ENCODE peak calls at places on chromosomes 5 and 9, in seven cellular contexts. I is A549, L is HFFc6, W is tibial artery, Y is GM20000, V is retinal pigment epithelial cell, A is B cell. N is an unnamed sample.

GRCh38 chr5:78979899-78980298 is 5.2 kb downstream of the ARSB start:
- DNase-seq in I (no peak), L (no peak), W (no peak), Y (no peak), V (no peak), A (no peak), N (peak)

GRCh38 chr5:43287493-43287892 is 25.7 kb downstream of the HMGCS1 start:
- DNase-seq in I (no peak), L (no peak), W (no peak), Y (no peak), V (no peak), A (no peak), N (no peak)

GRCh38 chr9:97747201-97747965 is 50.2 kb upstream of the XPA start:
- DNase-seq in I (no peak), L (peak), W (no peak), Y (no peak), V (peak), A (no peak), N (no peak)

GRCh38 chr9:131580358-131580757 is 35.0 kb downstream of the PRRT1B start:
- DNase-seq in I (no peak), L (no peak), W (no peak), Y (no peak), V (no peak), A (no peak), N (no peak)

GRCh38 chr9:136143215-136144001 is 24.7 kb upstream of the TMEM250 start:
- DNase-seq in I (no peak), L (no peak), W (no peak), Y (no peak), V (no peak), A (no peak), N (peak)

GRCh38 chr5:9742848-9743247 is 112.7 kb upstream of the TAS2R1 start:
- DNase-seq in I (no peak), L (no peak), W (no peak), Y (no peak), V (no peak), A (no peak), N (no peak)

GRCh38 chr5:74772359-74772758 is 5.3 kb downstream of the NSA2 start:
- DNase-seq in I (no peak), L (no peak), W (no peak), Y (no peak), V (no peak), A (no peak), N (no peak)

GRCh38 chr9:81411961-81412360 is 277.4 kb downstream of the TLE1 start:
- DNase-seq in I (no peak), L (peak), W (no peak), Y (no peak), V (no peak), A (no peak), N (no peak)

GRCh38 chr5:25694805-25695204 is 1050.0 kb upstream of the CDH10 start:
- DNase-seq in I (no peak), L (no peak), W (no peak), Y (no peak), V (no peak), A (no peak), N (no peak)

GRCh38 chr5:26649000-26649399 is 389.4 kb downstream of the CDH9 start:
- DNase-seq in I (no peak), L (no peak), W (no peak), Y (no peak), V (no peak), A (no peak), N (no peak)

GRCh38 chr5:86463339-86463738 is 154.4 kb upstream of the COX7C start:
- DNase-seq in I (peak), L (no peak), W (no peak), Y (no peak), V (no peak), A (no peak), N (no peak)

GRCh38 chr9:3662671-3663070 is 136.9 kb upstream of the RFX3 start:
- DNase-seq in I (no peak), L (no peak), W (no peak), Y (no peak), V (no peak), A (no peak), N (no peak)

GRCh38 chr5:82365744-82366228 is 87.6 kb upstream of the RPS23 start:
- DNase-seq in I (no peak), L (peak), W (no peak), Y (no peak), V (no peak), A (no peak), N (no peak)

GRCh38 chr5:45038366-45038987 is 229.7 kb downstream of the MRPS30 start:
- DNase-seq in I (peak), L (no peak), W (no peak), Y (peak), V (no peak), A (no peak), N (peak)

GRCh38 chr5:96844476-96844990 is 31.8 kb upstream of the ERAP2 start:
- DNase-seq in I (no peak), L (peak), W (no peak), Y (no peak), V (no peak), A (no peak), N (no peak)

GRCh38 chr9:102867488-102867887 is 127.6 kb upstream of the CYLC2 start:
- DNase-seq in I (no peak), L (no peak), W (no peak), Y (no peak), V (no peak), A (no peak), N (no peak)

GRCh38 chr9:93010696-93011095 is 47.8 kb upstream of the SUSD3 start:
- DNase-seq in I (no peak), L (no peak), W (no peak), Y (no peak), V (no peak), A (no peak), N (peak)

GRCh38 chr5:42586625-42587024 is 163.4 kb downstream of the GHR start:
- DNase-seq in I (no peak), L (no peak), W (peak), Y (no peak), V (no peak), A (no peak), N (no peak)

GRCh38 chr9:70390922-70391321 is 23.5 kb downstream of the KLF9 start:
- DNase-seq in I (no peak), L (no peak), W (no peak), Y (no peak), V (peak), A (no peak), N (no peak)

GRCh38 chr5:79075646-79076426 is 6.3 kb downstream of the BHMT2 start:
- DNase-seq in I (no peak), L (no peak), W (no peak), Y (no peak), V (no peak), A (no peak), N (no peak)

GRCh38 chr5:139382371-139382770 is 726 bp downstream of the SLC23A1 start:
- DNase-seq in I (no peak), L (no peak), W (peak), Y (peak), V (no peak), A (no peak), N (peak)

GRCh38 chr5:21862986-21863385 is 990.2 kb downstream of the CDH12 start:
- DNase-seq in I (no peak), L (no peak), W (no peak), Y (no peak), V (no peak), A (no peak), N (no peak)

GRCh38 chr9:121737481-121737931 is 86.1 kb downstream of the DAB2IP start:
- DNase-seq in I (no peak), L (no peak), W (no peak), Y (no peak), V (no peak), A (no peak), N (no peak)

GRCh38 chr5:32027093-32027716 is 146.9 kb downstream of the GOLPH3 start:
- DNase-seq in I (no peak), L (no peak), W (no peak), Y (no peak), V (no peak), A (no peak), N (no peak)

GRCh38 chr9:72533322-72533721 is 11.9 kb downstream of the TMC1 start:
- DNase-seq in I (no peak), L (peak), W (no peak), Y (no peak), V (no peak), A (no peak), N (no peak)

GRCh38 chr9:27398982-27399653 is 102.2 kb upstream of the EQTN start:
- DNase-seq in I (no peak), L (no peak), W (no peak), Y (no peak), V (no peak), A (no peak), N (no peak)

GRCh38 chr5:61409568-61409967 is 77.5 kb downstream of the ZSWIM6 start:
- DNase-seq in I (peak), L (peak), W (no peak), Y (no peak), V (peak), A (no peak), N (no peak)

GRCh38 chr5:2492476-2492875 is 259.0 kb downstream of the IRX2 start:
- DNase-seq in I (no peak), L (no peak), W (no peak), Y (no peak), V (no peak), A (no peak), N (no peak)

GRCh38 chr9:61665330-61665751 is 475.5 kb downstream of the SPATA31A7 start:
- DNase-seq in I (no peak), L (no peak), W (no peak), Y (peak), V (no peak), A (no peak), N (no peak)

GRCh38 chr5:73674669-73675004 is 48.6 kb downstream of the ARHGEF28 start:
- DNase-seq in I (no peak), L (no peak), W (no peak), Y (no peak), V (no peak), A (no peak), N (no peak)

GRCh38 chr5:108061941-108062340 is 320.0 kb downstream of the FBXL17 start:
- DNase-seq in I (no peak), L (no peak), W (no peak), Y (no peak), V (no peak), A (no peak), N (no peak)

GRCh38 chr9:123586140-123586735 is 230.2 kb downstream of the CRB2 start:
- DNase-seq in I (no peak), L (no peak), W (no peak), Y (no peak), V (no peak), A (no peak), N (no peak)

GRCh38 chr5:141105350-141105749 is 5.1 kb downstream of the PCDHB3 start:
- DNase-seq in I (no peak), L (no peak), W (no peak), Y (no peak), V (no peak), A (no peak), N (no peak)

GRCh38 chr5:51384281-51384840 is 1.1 kb downstream of the ISL1 start:
- DNase-seq in I (no peak), L (no peak), W (no peak), Y (no peak), V (no peak), A (no peak), N (no peak)

GRCh38 chr5:51382508-51382758 is 815 bp upstream of the ISL1 start:
- DNase-seq in I (no peak), L (no peak), W (no peak), Y (no peak), V (no peak), A (no peak), N (no peak)

GRCh38 chr5:51381801-51382507 is 1.3 kb upstream of the ISL1 start:
- DNase-seq in I (no peak), L (no peak), W (no peak), Y (no peak), V (no peak), A (no peak), N (no peak)

GRCh38 chr5:51383494-51384081 is 340 bp downstream of the ISL1 start:
- DNase-seq in I (no peak), L (no peak), W (no peak), Y (no peak), V (no peak), A (no peak), N (no peak)

DNA sequence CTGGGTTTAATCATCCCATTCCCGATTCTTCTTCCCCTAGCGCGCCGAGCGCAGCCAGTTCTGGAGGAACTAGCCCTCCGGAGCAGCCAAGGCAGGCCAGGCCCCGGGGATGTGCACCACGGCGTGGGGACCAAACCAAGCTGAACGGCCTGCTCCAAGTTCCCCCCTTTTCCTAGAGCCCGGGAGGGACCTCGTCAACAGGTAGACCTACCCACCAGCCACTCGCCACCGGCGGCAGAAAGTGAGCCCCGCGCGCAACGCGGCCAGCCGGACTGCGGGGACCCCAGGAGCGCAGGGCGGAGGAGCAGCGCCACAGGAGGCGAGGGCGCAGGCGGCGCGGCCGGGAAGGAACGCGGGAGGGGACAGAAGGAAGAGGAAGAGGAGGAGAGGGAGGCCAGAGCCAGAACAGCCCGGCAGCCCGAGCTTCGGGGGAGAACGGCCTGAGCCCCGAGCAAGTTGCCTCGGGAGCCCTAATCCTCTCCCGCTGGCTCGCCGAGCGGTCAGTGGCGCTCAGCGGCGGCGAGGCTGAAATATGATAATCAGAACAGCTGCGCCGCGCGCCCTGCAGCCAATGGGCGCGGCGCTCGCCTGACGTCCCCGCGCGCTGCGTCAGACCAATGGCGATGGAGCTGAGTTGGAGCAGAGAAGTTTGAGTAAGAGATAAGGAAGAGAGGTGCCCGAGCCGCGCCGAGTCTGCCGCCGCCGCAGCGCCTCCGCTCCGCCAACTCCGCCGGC is at the start of gene ISL1:
- DNase-seq in I (peak), L (peak), W (no peak), Y (no peak), V (peak), A (no peak), N (no peak)
- TF ChIP-seq CTCF in I (no peak), L (no peak), W (no peak), Y (no peak), V (no peak), A (no peak), N (no peak)

DNA sequence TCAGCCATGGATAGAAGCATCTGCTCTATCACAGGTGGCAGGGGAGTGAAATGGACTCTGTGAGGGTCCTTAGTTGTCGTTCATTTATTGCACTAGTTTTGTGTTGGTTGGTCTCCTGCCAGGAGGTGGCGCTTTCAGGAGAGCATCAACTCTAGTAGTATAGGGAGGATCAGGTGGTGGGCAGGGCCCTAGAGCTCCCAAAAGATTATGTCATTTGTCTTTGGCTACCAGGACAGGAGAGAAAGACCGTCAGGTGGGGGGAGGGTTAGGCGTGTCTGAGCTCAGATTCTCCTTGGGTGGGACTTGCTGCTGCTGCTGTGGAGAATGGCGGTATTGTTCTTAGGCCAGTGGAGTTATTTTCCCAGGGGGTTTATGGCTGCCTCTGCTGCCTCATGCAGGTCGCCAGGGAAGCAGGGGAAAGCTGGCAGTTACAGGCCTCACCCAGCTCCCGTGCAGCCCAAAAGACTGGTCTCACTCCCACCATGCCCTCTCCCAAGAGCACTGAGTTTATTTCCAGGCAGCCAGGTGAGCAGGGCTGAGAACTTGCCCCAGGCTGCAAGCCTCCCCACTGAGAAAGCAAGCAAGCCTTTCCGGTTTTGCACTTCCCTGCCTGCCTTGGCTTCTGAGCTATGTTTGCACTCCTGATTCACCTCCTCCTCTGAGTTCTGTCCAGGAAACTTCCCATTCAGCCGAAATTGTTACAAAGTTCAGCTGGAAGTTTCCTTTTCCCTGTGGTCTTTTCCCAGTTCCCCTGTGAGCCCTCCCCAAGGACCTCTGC is 317.3 kb downstream of the TAF11L14 start:
- DNase-seq in I (peak), L (no peak), W (no peak), Y (no peak), V (no peak), A (no peak), N (no peak)
- TF ChIP-seq CTCF in I (peak), L (no peak), W (no peak), Y (no peak), V (no peak), A (no peak), N (no peak)

GRCh38 chr5:98827161-98827560 is 53.7 kb downstream of the RGMB start:
- DNase-seq in I (peak), L (peak), W (no peak), Y (no peak), V (peak), A (no peak), N (peak)
- TF ChIP-seq CTCF in I (peak), L (peak), W (peak), Y (no peak), V (peak), A (peak), N (no peak)

DNA sequence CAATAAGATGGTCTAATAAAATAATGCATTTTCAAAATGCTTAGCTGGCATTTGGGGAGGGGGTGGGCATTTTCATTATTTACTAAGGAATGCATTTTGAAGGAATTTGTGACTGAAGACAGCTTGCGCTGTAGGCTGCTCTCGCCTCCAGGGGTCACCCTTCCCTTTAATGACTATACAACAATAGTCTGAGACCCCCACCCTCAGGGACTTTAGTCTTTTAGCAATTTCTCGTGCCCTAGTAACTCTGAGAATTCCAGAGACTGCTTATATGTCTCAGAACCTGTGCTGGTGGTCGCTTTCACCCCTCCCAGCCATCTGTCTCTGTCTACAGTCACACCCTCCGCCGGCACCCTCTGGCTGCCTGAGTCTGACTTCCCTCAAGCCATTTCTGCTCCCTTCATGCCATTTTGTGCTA is 671.5 kb downstream of the NR2F1-AS1 start:
- DNase-seq in I (no peak), L (no peak), W (no peak), Y (no peak), V (no peak), A (no peak), N (no peak)
- TF ChIP-seq CTCF in I (peak), L (peak), W (no peak), Y (peak), V (peak), A (no peak), N (peak)

GRCh38 chr5:77546-77945 is 14.4 kb upstream of the PLEKHG4B start:
- DNase-seq in I (no peak), L (no peak), W (no peak), Y (no peak), V (no peak), A (no peak), N (no peak)

GRCh38 chr5:79263-79662 is 12.7 kb upstream of the PLEKHG4B start:
- DNase-seq in I (no peak), L (no peak), W (no peak), Y (no peak), V (no peak), A (no peak), N (no peak)

GRCh38 chr5:78805-79149 is 13.2 kb upstream of the PLEKHG4B start:
- DNase-seq in I (no peak), L (no peak), W (no peak), Y (no peak), V (no peak), A (no peak), N (no peak)

GRCh38 chr5:77170-77501 is 14.8 kb upstream of the PLEKHG4B start:
- DNase-seq in I (no peak), L (no peak), W (no peak), Y (no peak), V (no peak), A (no peak), N (peak)

DNA sequence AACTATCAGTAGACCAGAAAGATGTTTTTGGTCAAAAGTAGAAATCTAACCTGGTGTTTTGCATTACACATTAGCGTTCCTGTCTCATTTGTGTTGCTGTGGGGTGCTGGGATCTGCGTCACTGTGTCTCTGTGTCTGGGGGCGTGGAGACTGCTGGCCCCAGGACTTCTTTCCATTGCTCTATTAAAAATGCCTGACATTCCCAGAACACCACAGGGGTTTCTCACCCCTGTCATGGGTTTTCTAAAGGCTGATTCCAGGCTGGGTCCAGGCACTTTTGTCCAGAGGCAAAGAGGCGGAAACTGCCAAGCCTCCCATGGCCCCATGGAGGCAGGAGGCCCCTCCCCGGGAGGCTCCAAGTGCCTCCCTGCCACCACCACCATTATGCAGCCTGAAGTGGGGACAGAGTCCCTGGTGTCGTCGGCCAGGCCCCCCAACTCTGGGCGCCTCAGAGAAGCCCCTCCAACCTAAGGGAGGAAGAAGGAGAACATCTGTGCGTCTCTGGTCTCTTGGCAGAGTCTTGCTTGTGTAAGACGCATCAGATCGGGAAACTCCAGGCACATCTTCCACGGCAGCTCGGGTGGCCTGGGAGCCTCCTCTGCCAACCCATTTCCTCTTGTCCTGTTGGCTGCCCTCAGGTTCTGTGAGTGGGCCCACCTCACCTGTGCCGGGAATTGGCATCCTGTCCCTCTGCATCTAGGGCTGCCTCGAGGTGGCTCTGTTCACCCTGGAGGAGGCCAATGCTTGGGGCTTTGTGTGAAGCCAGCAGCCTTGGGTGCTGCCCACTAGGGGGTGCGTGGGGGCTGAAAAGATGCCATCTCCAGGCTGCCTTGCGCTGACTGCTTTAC is 13.8 kb upstream of the PLEKHG4B start:
- DNase-seq in I (peak), L (peak), W (no peak), Y (no peak), V (peak), A (no peak), N (peak)
- TF ChIP-seq CTCF in I (peak), L (peak), W (no peak), Y (peak), V (peak), A (no peak), N (no peak)

N was measured in GM13976.